ENCODE peak calls at places on chromosomes 11 and 22, in four cellular contexts. K is GM12878, D is upper lobe of left lung, U is endothelial cell of umbilical vein. S is an unnamed sample.

GRCh38 chr11:48900131-48900800 is 83.4 kb downstream of the TRIM51G start:
- DNase-seq in K (no peak), D (peak; percentile 17), U (no peak), S (no peak)

GRCh38 chr11:18011633-18012313 is 1.1 kb downstream of the SERGEF start:
- DNase-seq in K (no peak), D (no peak), U (no peak), S (no peak)

GRCh38 chr11:12695878-12696277 is 21.7 kb downstream of the TEAD1 start:
- DNase-seq in K (no peak), D (no peak), U (no peak), S (no peak)

GRCh38 chr11:116732740-116733385 is 39.9 kb downstream of the BUD13 start:
- DNase-seq in K (peak; percentile 20), D (peak; percentile 44), U (peak; percentile 40), S (no peak)

GRCh38 chr11:1881442-1882264 is 10.0 kb downstream of the PRR33 start:
- DNase-seq in K (no peak), D (peak; percentile 26), U (no peak), S (no peak)

GRCh38 chr11:94151903-94152677 is 23.4 kb downstream of the PANX1 start:
- DNase-seq in K (no peak), D (peak; percentile 53), U (peak; percentile 81), S (no peak)

GRCh38 chr11:111387318-111387863 is 8.3 kb upstream of the POU2AF1 start:
- DNase-seq in K (no peak), D (peak; percentile 86), U (no peak), S (no peak)

GRCh38 chr11:19536131-19536530 is 176.5 kb upstream of the NAV2 start:
- DNase-seq in K (no peak), D (no peak), U (no peak), S (no peak)

GRCh38 chr22:28424427-28425080 is 255.1 kb downstream of the TTC28 start:
- DNase-seq in K (no peak), D (no peak), U (no peak), S (no peak)

GRCh38 chr22:44915441-44915840 is 94.4 kb downstream of the PHF21B start:
- DNase-seq in K (no peak), D (no peak), U (no peak), S (no peak)

GRCh38 chr11:124405611-124406010 is 6.8 kb upstream of the OR8B3 start:
- DNase-seq in K (no peak), D (no peak), U (peak; percentile 18), S (peak; percentile 29)

GRCh38 chr22:50074056-50074455 is 11.2 kb downstream of the MLC1 start:
- DNase-seq in K (no peak), D (no peak), U (no peak), S (no peak)

GRCh38 chr11:130831506-130832385 is 84.5 kb downstream of the SNX19 start:
- DNase-seq in K (no peak), D (no peak), U (no peak), S (no peak)

GRCh38 chr11:95232666-95233065 is 1.7 kb upstream of the SESN3 start:
- DNase-seq in K (no peak), D (no peak), U (no peak), S (no peak)

GRCh38 chr11:134412508-134413333 is 679 bp upstream of the B3GAT1 start:
- DNase-seq in K (no peak), D (no peak), U (no peak), S (no peak)

GRCh38 chr22:33083212-33083611 is 25.0 kb upstream of the SYN3 start:
- DNase-seq in K (peak; percentile 13), D (no peak), U (no peak), S (no peak)

GRCh38 chr22:22692707-22693530 is 48.5 kb downstream of the GGTLC2 start:
- DNase-seq in K (no peak), D (no peak), U (peak; percentile 36), S (no peak)

GRCh38 chr11:2536440-2536989 is 91.7 kb downstream of the KCNQ1 start:
- DNase-seq in K (no peak), D (no peak), U (no peak), S (no peak)

GRCh38 chr11:111186308-111186967 is 59.1 kb upstream of the POU2AF2 start:
- DNase-seq in K (no peak), D (no peak), U (no peak), S (no peak)

GRCh38 chr11:8083871-8084281 is 2.9 kb downstream of the TUB start:
- DNase-seq in K (no peak), D (no peak), U (no peak), S (no peak)

GRCh38 chr22:30253205-30253852 is 6.8 kb upstream of the LIF start:
- DNase-seq in K (no peak), D (no peak), U (no peak), S (no peak)

GRCh38 chr11:46438211-46438610 is 46.6 kb upstream of the CHRM4 start:
- DNase-seq in K (no peak), D (no peak), U (no peak), S (no peak)

GRCh38 chr22:46070215-46070721 is 80.1 kb upstream of the PPARA start:
- DNase-seq in K (no peak), D (peak; percentile 68), U (peak; percentile 52), S (no peak)

GRCh38 chr11:115264278-115264677 is 239.9 kb downstream of the CADM1 start:
- DNase-seq in K (no peak), D (no peak), U (no peak), S (no peak)

GRCh38 chr22:46122511-46122971 is 27.8 kb upstream of the PPARA start:
- DNase-seq in K (no peak), D (peak; percentile 74), U (peak; percentile 43), S (no peak)

GRCh38 chr11:36465449-36466163 is 44.5 kb downstream of the TRAF6 start:
- DNase-seq in K (no peak), D (no peak), U (no peak), S (peak; percentile 57)

GRCh38 chr11:26198697-26199096 is 133.2 kb upstream of the ANO3 start:
- DNase-seq in K (no peak), D (no peak), U (no peak), S (no peak)

GRCh38 chr11:22775248-22775647 is 54.4 kb downstream of the SVIP start:
- DNase-seq in K (no peak), D (no peak), U (no peak), S (no peak)

GRCh38 chr11:81237139-81237538 is 1496.5 kb downstream of the FAM181B start:
- DNase-seq in K (no peak), D (no peak), U (peak; percentile 34), S (no peak)

GRCh38 chr22:46445771-46446485 is 91.5 kb downstream of the CELSR1 start:
- DNase-seq in K (no peak), D (no peak), U (no peak), S (no peak)

GRCh38 chr11:76629853-76630599 is 40.5 kb downstream of the LRRC32 start:
- DNase-seq in K (no peak), D (peak; percentile 81), U (peak; percentile 96), S (no peak)

GRCh38 chr11:88042238-88043032 is 132.8 kb downstream of the RAB38 start:
- DNase-seq in K (no peak), D (no peak), U (no peak), S (no peak)

GRCh38 chr11:17543574-17544180 is 539 bp downstream of the USH1C start:
- DNase-seq in K (no peak), D (no peak), U (no peak), S (no peak)

GRCh38 chr11:65899356-65900124 is 648 bp downstream of the FOSL1 start:
- DNase-seq in K (no peak), D (peak; percentile 78), U (peak; percentile 73), S (no peak)

GRCh38 chr11:76077575-76078150 is 128.6 kb downstream of the WNT11 start:
- DNase-seq in K (no peak), D (no peak), U (peak; percentile 57), S (no peak)

GRCh38 chr11:118007040-118007439 is 20.8 kb downstream of the IL10RA start:
- DNase-seq in K (no peak), D (no peak), U (no peak), S (peak; percentile 84)

GRCh38 chr11:94832604-94833238 is 64.6 kb downstream of the AMOTL1 start:
- DNase-seq in K (no peak), D (no peak), U (no peak), S (no peak)

GRCh38 chr11:116224889-116225200 is 547.9 kb downstream of the BUD13 start:
- DNase-seq in K (no peak), D (no peak), U (no peak), S (no peak)

GRCh38 chr22:20258584-20259335 is 9.4 kb downstream of the RTN4R start:
- DNase-seq in K (no peak), D (no peak), U (no peak), S (no peak)

GRCh38 chr22:20256042-20256441 is 12.1 kb downstream of the RTN4R start:
- DNase-seq in K (no peak), D (no peak), U (no peak), S (no peak)

GRCh38 chr22:20257474-20258299 is 10.4 kb downstream of the RTN4R start:
- DNase-seq in K (no peak), D (no peak), U (no peak), S (no peak)

GRCh38 chr22:20254975-20255946 is 12.9 kb downstream of the RTN4R start:
- DNase-seq in K (no peak), D (no peak), U (no peak), S (no peak)

GRCh38 chr22:20256562-20257473 is 11.3 kb downstream of the RTN4R start:
- DNase-seq in K (no peak), D (no peak), U (no peak), S (no peak)
- H3K27ac ChIP-seq in K (no peak overlapping the region), D (no peak overlapping the region), U (no peak overlapping the region), S (no peak overlapping the region)

GRCh38 chr11:126140106-126140931 is 71.1 kb downstream of the RPUSD4 start:
- DNase-seq in K (no peak), D (no peak), U (no peak), S (no peak)
- TF ChIP-seq POLR2AphosphoS5 in K (no peak), D (no peak), U (no peak), S (no peak)

GRCh38 chr11:72314600-72315386 is 70.8 kb upstream of the PHOX2A start:
- DNase-seq in K (no peak), D (no peak), U (no peak), S (no peak)
- H3K27ac ChIP-seq in K (no peak overlapping the region), D (no peak overlapping the region), U (no peak overlapping the region), S (no peak overlapping the region)

GRCh38 chr11:67501854-67502253 is 3.3 kb downstream of the PITPNM1 start:
- DNase-seq in K (no peak), D (no peak), U (no peak), S (no peak)

GRCh38 chr11:67502328-67502979 is 2.7 kb downstream of the PITPNM1 start:
- DNase-seq in K (no peak), D (no peak), U (no peak), S (no peak)

GRCh38 chr11:67503119-67504022 is 1.8 kb downstream of the PITPNM1 start:
- DNase-seq in K (no peak), D (no peak), U (no peak), S (no peak)

GRCh38 chr11:67499808-67500793 is 5.1 kb downstream of the PITPNM1 start:
- DNase-seq in K (no peak), D (no peak), U (no peak), S (no peak)

GRCh38 chr11:67500818-67501584 is 4.2 kb downstream of the PITPNM1 start:
- DNase-seq in K (no peak), D (no peak), U (no peak), S (no peak)
- TF ChIP-seq POLR2AphosphoS5 in K (no peak), D (no peak), U (no peak), S (no peak)

GRCh38 chr22:37640591-37641250 is 1.3 kb downstream of the SH3BP1 start:
- DNase-seq in K (no peak), D (no peak), U (no peak), S (no peak)
- H3K27ac ChIP-seq in K (peak overlapping the region; percentile 86), D (peak overlapping the region; percentile 61), U (no peak overlapping the region), S (peak overlapping the region; percentile 40)